ENCODE peak calls at places on chromosomes 3 and 15, in four cellular contexts. One of them, this sample, is unnamed.

GRCh38 chr3:4826237-4827100 is 152.8 kb upstream of the BHLHE40 start:
- DNase-seq in HEK293T: no peak
- DNase-seq in RWPE2: no peak
- DNase-seq in upper lobe of right lung: peak
- DNase-seq in this sample: no peak

GRCh38 chr15:68277131-68277604 is 377 bp upstream of the FEM1B start:
- DNase-seq in upper lobe of right lung: no peak
- DNase-seq in RWPE2: no peak
- DNase-seq in HEK293T: peak
- DNase-seq in this sample: peak

GRCh38 chr15:47439870-47440155 is 277.5 kb upstream of the SEMA6D start:
- DNase-seq in upper lobe of right lung: no peak
- DNase-seq in RWPE2: no peak
- DNase-seq in HEK293T: no peak
- DNase-seq in this sample: no peak

GRCh38 chr3:53672987-53673386 is 173.2 kb downstream of the CHDH start:
- DNase-seq in upper lobe of right lung: no peak
- DNase-seq in RWPE2: no peak
- DNase-seq in HEK293T: no peak
- DNase-seq in this sample: no peak

GRCh38 chr3:63037116-63037515 is 161.9 kb upstream of the CADPS start:
- DNase-seq in upper lobe of right lung: no peak
- DNase-seq in HEK293T: no peak
- DNase-seq in RWPE2: no peak
- DNase-seq in this sample: no peak

GRCh38 chr15:63905558-63906265 is 72.0 kb upstream of the HERC1 start:
- DNase-seq in upper lobe of right lung: no peak
- DNase-seq in RWPE2: no peak
- DNase-seq in HEK293T: no peak
- DNase-seq in this sample: no peak

GRCh38 chr3:190718691-190719090 is 143.8 kb downstream of the GMNC start:
- DNase-seq in upper lobe of right lung: no peak
- DNase-seq in RWPE2: no peak
- DNase-seq in HEK293T: no peak
- DNase-seq in this sample: no peak

GRCh38 chr3:138456961-138457862 is 22.8 kb downstream of the ESYT3 start:
- DNase-seq in upper lobe of right lung: peak
- DNase-seq in RWPE2: no peak
- DNase-seq in HEK293T: no peak
- DNase-seq in this sample: no peak

GRCh38 chr3:172303181-172303580 is 145.1 kb downstream of the GHSR start:
- DNase-seq in HEK293T: no peak
- DNase-seq in RWPE2: no peak
- DNase-seq in upper lobe of right lung: no peak
- DNase-seq in this sample: no peak

GRCh38 chr3:54905230-54905888 is 22.5 kb downstream of the LRTM1 start:
- DNase-seq in upper lobe of right lung: no peak
- DNase-seq in HEK293T: no peak
- DNase-seq in RWPE2: no peak
- DNase-seq in this sample: no peak

GRCh38 chr15:42670441-42670840 is 66.5 kb downstream of the CDAN1 start:
- DNase-seq in HEK293T: no peak
- DNase-seq in RWPE2: no peak
- DNase-seq in upper lobe of right lung: no peak
- DNase-seq in this sample: no peak

GRCh38 chr3:14488286-14489036 is 51.7 kb downstream of the GRIP2 start:
- DNase-seq in upper lobe of right lung: peak
- DNase-seq in HEK293T: no peak
- DNase-seq in RWPE2: no peak
- DNase-seq in this sample: no peak

GRCh38 chr3:94115482-94115881 is 52.6 kb downstream of the NSUN3 start:
- DNase-seq in RWPE2: no peak
- DNase-seq in upper lobe of right lung: no peak
- DNase-seq in HEK293T: peak
- DNase-seq in this sample: peak

GRCh38 chr15:94203321-94203720 is 28.0 kb upstream of the MCTP2 start:
- DNase-seq in RWPE2: no peak
- DNase-seq in upper lobe of right lung: no peak
- DNase-seq in HEK293T: no peak
- DNase-seq in this sample: no peak

This sample was measured in HAP-1.